ENCODE peak calls at places on chromosomes 13 and 19, in five cellular contexts. H is iris pigment epithelial cell; F is activated CD8-positive, alpha-beta T cell treated with anti-CD3 and anti-CD28 coated beads, Interleukin-2, amount 10 ng/mL, durations not matched to agents 7 days and 5 days; N is left ventricle myocardium superior; R is DMS153. Q is an unnamed sample.
A peak's percentile ranks its signal among the peaks of the same experiment; 100 is the strongest.

GRCh38 chr13:43728411-43728810 is 58.4 kb downstream of the ENOX1 start:
- DNase-seq in F (no peak), R (no peak), N (no peak), H (no peak), Q (no peak)

GRCh38 chr13:110403721-110404120 is 96.6 kb downstream of the COL4A2 start:
- DNase-seq in R (no peak), N (no peak), F (no peak), H (peak; percentile 74), Q (no peak)

GRCh38 chr13:108534728-108535127 is 94.7 kb upstream of the MYO16 start:
- DNase-seq in N (no peak), F (no peak), H (no peak), R (no peak), Q (no peak)

GRCh38 chr13:113759525-113760137 is 605 bp downstream of the TMEM255B start:
- DNase-seq in N (peak; percentile 49), R (no peak), F (no peak), H (peak; percentile 9), Q (no peak)

GRCh38 chr19:17794731-17795494 is at the start of gene B3GNT3:
- DNase-seq in H (no peak), R (peak; percentile 45), F (no peak), N (peak; percentile 47), Q (peak; percentile 78)

GRCh38 chr13:114200673-114201005 is 21.6 kb downstream of the CFAP97D2 start:
- DNase-seq in F (no peak), N (no peak), H (peak; percentile 31), R (no peak), Q (no peak)

GRCh38 chr19:48624067-48624594 is 4.8 kb downstream of the SPHK2 start:
- DNase-seq in N (peak; percentile 99), F (peak; percentile 98), R (peak; percentile 96), H (peak; percentile 98), Q (peak; percentile 97)

GRCh38 chr19:34962945-34963530 is 991 bp downstream of the ZNF792 start:
- DNase-seq in N (no peak), F (peak; percentile 22), H (peak; percentile 15), R (no peak), Q (no peak)

GRCh38 chr13:36891752-36892151 is 28.3 kb downstream of the SMAD9 start:
- DNase-seq in H (no peak), N (no peak), R (no peak), F (no peak), Q (no peak)

GRCh38 chr13:43180036-43180660 is 156.8 kb downstream of the DNAJC15 start:
- DNase-seq in R (no peak), H (no peak), F (no peak), N (no peak), Q (no peak)

GRCh38 chr13:46728777-46729176 is 68.2 kb downstream of the ESD start:
- DNase-seq in N (no peak), R (no peak), F (peak; percentile 26), H (peak; percentile 15), Q (no peak)

GRCh38 chr19:35712910-35713845 is 4.6 kb upstream of the KMT2B start:
- DNase-seq in H (no peak), R (no peak), N (no peak), F (peak; percentile 89), Q (no peak)

GRCh38 chr19:34525001-34525400 is 43.4 kb downstream of the WTIP start:
- DNase-seq in F (no peak), N (no peak), R (no peak), H (no peak), Q (no peak)

GRCh38 chr19:3577741-3578344 is 5.1 kb downstream of the HMG20B start:
- DNase-seq in H (no peak), F (no peak), N (no peak), R (no peak), Q (no peak)

GRCh38 chr19:10009269-10009665 is 1.0 kb downstream of the COL5A3 start:
- DNase-seq in R (no peak), F (peak; percentile 55), N (peak; percentile 87), H (peak; percentile 41), Q (no peak)

GRCh38 chr19:13031917-13032623 is 36.8 kb downstream of the NFIX start:
- DNase-seq in N (peak; percentile 35), F (no peak), H (no peak), R (peak; percentile 21), Q (peak; percentile 43)

GRCh38 chr13:21670883-21671792 is at the start of gene FGF9:
- DNase-seq in R (peak; percentile 85), N (peak; percentile 89), F (peak; percentile 81), H (peak; percentile 84), Q (peak; percentile 57)

GRCh38 chr19:41776700-41777099 is 19.7 kb upstream of the CEACAM3 start:
- DNase-seq in N (no peak), F (no peak), R (no peak), H (no peak), Q (no peak)

GRCh38 chr13:113123226-113124150 is 889 bp downstream of the F10 start:
- DNase-seq in N (no peak), H (no peak), F (no peak), R (no peak), Q (no peak)

GRCh38 chr13:41944635-41945401 is 16.1 kb downstream of the VWA8 start:
- DNase-seq in F (no peak), R (no peak), H (no peak), N (no peak), Q (no peak)

GRCh38 chr13:59111711-59112110 is 1052.0 kb downstream of the DIAPH3 start:
- DNase-seq in F (no peak), N (no peak), H (peak; percentile 92), R (no peak), Q (no peak)

GRCh38 chr19:10145031-10145430 is 25.3 kb upstream of the EIF3G start:
- DNase-seq in F (no peak), H (no peak), R (no peak), N (no peak), Q (no peak)

GRCh38 chr19:33638167-33639033 is 16.6 kb downstream of the CHST8 start:
- DNase-seq in N (no peak), H (no peak), R (no peak), F (no peak), Q (no peak)

GRCh38 chr13:25864116-25864515 is 187.7 kb downstream of the SHISA2 start:
- DNase-seq in H (no peak), N (no peak), F (no peak), R (no peak), Q (no peak)

GRCh38 chr19:38039966-38040365 is 133.0 kb downstream of the SIPA1L3 start:
- DNase-seq in F (no peak), H (peak; percentile 88), N (no peak), R (no peak), Q (no peak)

GRCh38 chr13:77717508-77717907 is 20.0 kb downstream of the SLAIN1 start:
- DNase-seq in F (no peak), H (no peak), R (no peak), N (no peak), Q (no peak)

GRCh38 chr19:56170261-56170660 is 5.5 kb upstream of the GALP start:
- DNase-seq in H (peak; percentile 52), N (no peak), R (peak; percentile 62), F (no peak), Q (peak; percentile 87)

GRCh38 chr19:17348700-17349099 is 11.3 kb downstream of the GTPBP3 start:
- DNase-seq in R (peak; percentile 61), H (no peak), N (peak; percentile 78), F (no peak), Q (peak; percentile 53)

GRCh38 chr13:78976696-78977095 is 317.7 kb upstream of the OBI1 start:
- DNase-seq in N (no peak), R (no peak), F (no peak), H (no peak), Q (no peak)

GRCh38 chr13:43285891-43286602 is 262.7 kb downstream of the DNAJC15 start:
- DNase-seq in N (no peak), H (no peak), R (no peak), F (no peak), Q (no peak)

GRCh38 chr13:109158383-109158782 is 529.0 kb downstream of the MYO16 start:
- DNase-seq in R (no peak), N (no peak), H (no peak), F (no peak), Q (no peak)

GRCh38 chr19:2547033-2547680 is 71.2 kb downstream of the GADD45B start:
- DNase-seq in R (no peak), N (peak; percentile 18), F (no peak), H (no peak), Q (no peak)

GRCh38 chr19:11979527-11979926 is 14.7 kb downstream of the ZNF763 start:
- DNase-seq in R (no peak), N (no peak), H (no peak), F (no peak), Q (no peak)

GRCh38 chr13:32036131-32036695 is 4.6 kb downstream of the FRY start:
- DNase-seq in R (no peak), F (no peak), N (no peak), H (no peak), Q (no peak)

GRCh38 chr13:99995503-99996176 is 14.1 kb downstream of the ZIC2 start:
- DNase-seq in H (no peak), N (no peak), R (no peak), F (no peak), Q (no peak)

GRCh38 chr19:47723573-47723923 is 10.3 kb downstream of the EHD2 start:
- DNase-seq in N (peak; percentile 69), F (no peak), R (peak; percentile 44), H (peak; percentile 93), Q (peak; percentile 75)

GRCh38 chr19:42246143-42246868 is 3.9 kb upstream of the GSK3A start:
- DNase-seq in R (peak; percentile 37), F (no peak), N (peak; percentile 83), H (peak; percentile 82), Q (no peak)

GRCh38 chr19:45195764-45196163 is 17.2 kb downstream of the BLOC1S3 start:
- DNase-seq in N (no peak), H (no peak), F (no peak), R (peak; percentile 41), Q (no peak)

GRCh38 chr13:22336460-22336859 is 665.6 kb downstream of the FGF9 start:
- DNase-seq in F (no peak), R (no peak), N (no peak), H (no peak), Q (no peak)

Q was measured in NCI-H2029.